ENCODE peak calls at places on chromosome 4, in four cellular contexts. B is aorta, W is right lobe of liver, H is mesenchymal stem cell. N is an unnamed sample.

GRCh38 chr4:148163011-148163410 is 279.2 kb downstream of the NR3C2 start:
- DNase-seq in W (no peak), H (no peak), B (no peak), N (no peak)

GRCh38 chr4:145058256-145058655 is 39.7 kb downstream of the ANAPC10 start:
- DNase-seq in H (no peak), B (no peak), W (no peak), N (no peak)

GRCh38 chr4:30842689-30843088 is 122.5 kb downstream of the PCDH7 start:
- DNase-seq in H (no peak), W (no peak), B (no peak), N (no peak)

GRCh38 chr4:190015538-190016368 is 11.3 kb downstream of the FRG2 start:
- DNase-seq in W (no peak), B (no peak), H (no peak), N (no peak)

GRCh38 chr4:38803833-38804653 is 548 bp downstream of the TLR1 start:
- DNase-seq in B (no peak), H (no peak), W (no peak), N (no peak)

GRCh38 chr4:10587697-10588096 is 96.9 kb downstream of the CLNK start:
- DNase-seq in W (no peak), H (no peak), B (no peak), N (no peak)

GRCh38 chr4:111618908-111619307 is 526.3 kb upstream of the FAM241A start:
- DNase-seq in B (no peak), H (no peak), W (no peak), N (no peak)

GRCh38 chr4:140776551-140776950 is 20.4 kb upstream of the TBC1D9 start:
- DNase-seq in W (no peak), H (no peak), B (no peak), N (no peak)

GRCh38 chr4:38757945-38758344 is 24.8 kb downstream of the TLR10 start:
- DNase-seq in W (no peak), H (no peak), B (no peak), N (peak; percentile 27)

GRCh38 chr4:179666226-179666625 is 2224.0 kb upstream of the AGA start:
- DNase-seq in B (no peak), H (no peak), W (no peak), N (no peak)

GRCh38 chr4:70901607-70901983 is 574 bp upstream of the MOB1B start:
- DNase-seq in H (no peak), W (no peak), B (no peak), N (no peak)

GRCh38 chr4:165207016-165207430 is 338 bp upstream of the KLHL2 start:
- DNase-seq in H (no peak), B (no peak), W (no peak), N (no peak)

GRCh38 chr4:15402146-15402545 is 25.7 kb upstream of the C1QTNF7 start:
- DNase-seq in H (peak; percentile 35), B (no peak), W (no peak), N (no peak)

GRCh38 chr4:109803924-109804571 is 2.2 kb upstream of the CFI start:
- DNase-seq in W (no peak), H (peak; percentile 66), B (no peak), N (no peak)

GRCh38 chr4:38800956-38801450 is 3.6 kb downstream of the TLR1 start:
- DNase-seq in H (no peak), B (no peak), W (no peak), N (no peak)

GRCh38 chr4:139599594-139600374 is 43.8 kb upstream of the SETD7 start:
- DNase-seq in H (peak; percentile 68), W (no peak), B (no peak), N (no peak)

GRCh38 chr4:13484749-13485345 is 707 bp upstream of the RAB28 start:
- DNase-seq in B (no peak), H (peak; percentile 68), W (no peak), N (no peak)

GRCh38 chr4:111693754-111694153 is 451.5 kb upstream of the FAM241A start:
- DNase-seq in H (no peak), B (no peak), W (no peak), N (no peak)

GRCh38 chr4:25955705-25956104 is 41.7 kb downstream of the SMIM20 start:
- DNase-seq in H (no peak), W (no peak), B (no peak), N (no peak)

GRCh38 chr4:153166971-153167501 is 37.2 kb upstream of the TRIM2 start:
- DNase-seq in H (no peak), B (no peak), W (no peak), N (no peak)

GRCh38 chr4:90095000-90095399 is 32.2 kb upstream of the CCSER1 start:
- DNase-seq in W (no peak), B (no peak), H (no peak), N (no peak)

GRCh38 chr4:139609647-139610046 is 53.6 kb upstream of the SETD7 start:
- DNase-seq in B (no peak), W (no peak), H (peak; percentile 70), N (no peak)

GRCh38 chr4:79049840-79050520 is 110.7 kb upstream of the PAQR3 start:
- DNase-seq in B (no peak), W (no peak), H (no peak), N (no peak)

GRCh38 chr4:53551963-53552362 is 39.3 kb downstream of the LNX1 start:
- DNase-seq in H (no peak), W (no peak), B (no peak), N (no peak)

GRCh38 chr4:127606823-127607222 is 25.9 kb upstream of the INTU start:
- DNase-seq in W (no peak), H (no peak), B (no peak), N (no peak)

GRCh38 chr4:108953941-108954340 is 191.1 kb upstream of the ETNPPL start:
- DNase-seq in W (no peak), H (no peak), B (no peak), N (no peak)

GRCh38 chr4:26326791-26327190 is 6.0 kb downstream of the RBPJ start:
- DNase-seq in W (no peak), H (peak; percentile 75), B (no peak), N (no peak)

GRCh38 chr4:129043523-129043922 is 49.8 kb downstream of the SCLT1 start:
- DNase-seq in W (no peak), H (peak; percentile 21), B (no peak), N (no peak)

GRCh38 chr4:51942833-51943215 is 77.3 kb downstream of the LRRC66 start:
- DNase-seq in H (no peak), B (no peak), W (no peak), N (no peak)

GRCh38 chr4:7395635-7396034 is 39.1 kb downstream of the PSAPL1 start:
- DNase-seq in W (no peak), H (no peak), B (no peak), N (no peak)
- H3K27me3 ChIP-seq in W (no peaks in the 10 kb centered on the region), H (peaks cover 59% of the 10 kb centered on the region), B (no peaks in the 10 kb centered on the region), N (no peaks in the 10 kb centered on the region)

GRCh38 chr4:81650871-81651270 is 179.2 kb upstream of the RASGEF1B start:
- DNase-seq in H (no peak), B (no peak), W (peak; percentile 74), N (no peak)
- H3K27ac ChIP-seq in H (no peak overlapping the region), B (no peak overlapping the region), W (peak overlapping the region; percentile 76), N (no peak overlapping the region)

DNA sequence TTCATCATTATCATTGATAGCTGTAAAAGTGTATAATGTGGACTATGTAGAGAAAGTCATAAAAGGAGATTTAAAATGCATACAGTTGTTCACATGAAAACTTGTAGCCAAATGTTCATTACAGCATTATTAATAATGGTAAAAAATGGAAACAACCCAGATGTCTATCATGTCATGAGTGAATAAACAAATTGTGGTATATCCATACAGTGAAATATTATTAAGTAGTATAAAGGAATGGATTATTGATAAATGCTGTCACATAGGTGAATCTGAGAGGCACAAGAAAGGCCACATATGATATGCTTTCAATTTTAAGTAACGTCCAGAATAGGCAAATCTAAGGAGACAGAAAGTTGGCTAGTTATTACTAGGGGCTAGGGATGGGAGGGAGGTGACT is 7.1 kb downstream of the TET2 start:
- DNase-seq in W (no peak), B (no peak), H (no peak), N (no peak)
- H3K27me3 ChIP-seq in W (no peaks in the 10 kb centered on the region), B (no peaks in the 10 kb centered on the region), H (no peaks in the 10 kb centered on the region), N (peaks cover 5% of the 10 kb centered on the region)

GRCh38 chr4:169243808-169244207 is 26.9 kb downstream of the SH3RF1 start:
- DNase-seq in B (no peak), W (no peak), H (no peak), N (no peak)

GRCh38 chr4:169241480-169241879 is 29.3 kb downstream of the SH3RF1 start:
- DNase-seq in H (no peak), W (no peak), B (no peak), N (no peak)

GRCh38 chr4:169246957-169247396 is 23.8 kb downstream of the SH3RF1 start:
- DNase-seq in H (no peak), W (no peak), B (no peak), N (no peak)

GRCh38 chr4:169248645-169249044 is 22.1 kb downstream of the SH3RF1 start:
- DNase-seq in H (no peak), B (no peak), W (no peak), N (no peak)

GRCh38 chr4:169244210-169244609 is 26.5 kb downstream of the SH3RF1 start:
- DNase-seq in W (no peak), H (no peak), B (no peak), N (no peak)
- H3K27ac ChIP-seq in W (no peak overlapping the region), H (peak overlapping the region; percentile 41), B (no peak overlapping the region), N (no peak overlapping the region)

GRCh38 chr4:56655209-56655626 is 25.9 kb downstream of the HOPX start:
- DNase-seq in B (no peak), W (no peak), H (peak; percentile 59), N (no peak)

GRCh38 chr4:56657128-56657527 is 24.0 kb downstream of the HOPX start:
- DNase-seq in B (no peak), W (no peak), H (no peak), N (no peak)

GRCh38 chr4:56654238-56654632 is 26.9 kb downstream of the HOPX start:
- DNase-seq in B (no peak), W (no peak), H (no peak), N (no peak)

GRCh38 chr4:56656346-56656643 is 24.8 kb downstream of the HOPX start:
- DNase-seq in H (peak; percentile 35), W (no peak), B (no peak), N (no peak)

DNA sequence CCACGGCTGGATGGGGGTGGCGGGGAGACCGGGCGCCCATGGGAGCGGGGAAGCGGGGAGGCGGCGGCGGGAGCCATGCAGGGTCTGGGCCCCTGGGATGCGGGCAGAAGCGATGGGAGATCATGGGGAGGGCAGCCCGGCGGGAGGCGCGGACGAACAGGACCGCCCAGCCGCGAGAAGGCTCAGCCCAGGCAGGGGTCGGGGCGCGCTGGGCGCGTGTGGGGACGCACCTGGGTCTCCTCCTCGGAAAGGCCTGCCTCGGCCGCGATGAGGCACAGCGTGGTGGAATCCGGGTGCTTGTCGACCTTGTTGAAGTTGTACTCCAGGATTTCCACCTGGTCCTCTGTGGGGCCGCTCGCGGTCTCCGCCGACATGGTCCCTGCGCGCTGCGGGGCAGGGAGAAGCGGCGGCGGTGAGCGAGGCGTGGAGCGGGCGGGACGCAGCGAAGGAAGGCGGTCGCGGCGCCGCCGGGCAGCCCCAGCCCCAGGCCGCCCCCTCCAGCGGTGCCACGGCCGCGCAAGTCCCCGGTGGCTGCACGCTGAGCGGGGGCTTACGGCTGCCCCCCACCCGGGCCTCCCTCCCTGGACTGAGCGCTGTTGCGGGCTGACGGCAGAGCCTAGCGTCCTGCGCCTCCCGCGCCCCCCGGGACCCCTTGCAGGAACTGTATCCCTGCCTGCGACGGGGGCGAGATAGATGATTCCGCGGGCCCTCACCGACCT is 25.3 kb downstream of the HOPX start:
- DNase-seq in B (peak; percentile 51), H (no peak), W (no peak), N (no peak)
- H3K27me3 ChIP-seq in B (no peaks in the 10 kb centered on the region), H (peaks cover 8% of the 10 kb centered on the region), W (no peaks in the 10 kb centered on the region), N (peaks cover 52% of the 10 kb centered on the region)